ENCODE peak calls at places on chromosomes 13 and 19, in eight cellular contexts. P, V, X, D, E, Q, K and W are unnamed samples.

GRCh38 chr19:41426952-41427646 is at the start of gene B3GNT8:
- ATAC-seq in P (peak), V (peak), X (peak), D (peak), E (peak), Q (peak), K (peak), W (peak)

GRCh38 chr13:73065665-73066350 is 7.0 kb downstream of the KLF5 start:
- ATAC-seq in P (peak), V (no peak), X (no peak), D (peak), E (no peak), Q (no peak), K (no peak), W (peak)

GRCh38 chr13:110266983-110267382 is 40.0 kb downstream of the COL4A1 start:
- ATAC-seq in P (no peak), V (no peak), X (no peak), D (peak), E (no peak), Q (no peak), K (peak), W (no peak)

GRCh38 chr13:114226088-114226487 is 8.6 kb upstream of the CDC16 start:
- ATAC-seq in P (peak), V (no peak), X (no peak), D (peak), E (peak), Q (no peak), K (no peak), W (no peak)

GRCh38 chr19:7706662-7707454 is 4.9 kb upstream of the FCER2 start:
- ATAC-seq in P (no peak), V (no peak), X (peak), D (no peak), E (no peak), Q (no peak), K (peak), W (peak)

GRCh38 chr19:55206664-55207500 is 2.4 kb downstream of the PTPRH start:
- ATAC-seq in P (peak), V (peak), X (peak), D (peak), E (peak), Q (peak), K (peak), W (peak)

GRCh38 chr19:50565984-50566903 is 2.0 kb downstream of the LRRC4B start:
- ATAC-seq in P (no peak), V (no peak), X (no peak), D (no peak), E (no peak), Q (no peak), K (no peak), W (no peak)

GRCh38 chr19:29967623-29968022 is 25.6 kb downstream of the URI1 start:
- ATAC-seq in P (no peak), V (no peak), X (peak), D (no peak), E (no peak), Q (no peak), K (peak), W (peak)

GRCh38 chr19:47142779-47143178 is 12.1 kb downstream of the SAE1 start:
- ATAC-seq in P (no peak), V (no peak), X (no peak), D (no peak), E (no peak), Q (no peak), K (no peak), W (no peak)

GRCh38 chr13:51959773-51960172 is 51.5 kb downstream of the ATP7B start:
- ATAC-seq in P (no peak), V (peak), X (no peak), D (no peak), E (peak), Q (no peak), K (no peak), W (no peak)

GRCh38 chr19:16423891-16424290 is 47.9 kb downstream of the EPS15L1 start:
- ATAC-seq in P (no peak), V (no peak), X (no peak), D (no peak), E (no peak), Q (no peak), K (no peak), W (no peak)

GRCh38 chr19:19546751-19547162 is 8.7 kb downstream of the CILP2 start:
- ATAC-seq in P (no peak), V (no peak), X (peak), D (no peak), E (no peak), Q (no peak), K (no peak), W (peak)